ENCODE peak calls at places on chromosomes 13 and 19, in five cellular contexts. G, Z, J, D and O are unnamed samples.
A peak's percentile ranks its signal among the peaks of the same experiment; 100 is the strongest.

GRCh38 chr13:47188802-47189201 is 291.9 kb upstream of the HTR2A start:
- DNase-seq in G (no peak), J (no peak), Z (no peak), D (peak; percentile 10), O (no peak)

GRCh38 chr19:10797541-10798256 is 38.3 kb downstream of the TMED1 start:
- DNase-seq in Z (no peak), G (no peak), J (no peak), D (no peak), O (no peak)

GRCh38 chr19:10773969-10774368 is 56.1 kb downstream of the DNM2 start:
- DNase-seq in Z (no peak), J (no peak), D (no peak), G (no peak), O (no peak)

GRCh38 chr13:94552095-94552494 is 43.9 kb downstream of the TGDS start:
- DNase-seq in G (no peak), D (no peak), Z (no peak), J (no peak), O (no peak)

GRCh38 chr13:31037874-31038475 is 105.5 kb downstream of the TEX26 start:
- DNase-seq in D (no peak), J (no peak), G (no peak), Z (no peak), O (no peak)

GRCh38 chr13:34020388-34020787 is 202.4 kb downstream of the RFC3 start:
- DNase-seq in J (no peak), G (no peak), D (no peak), Z (no peak), O (no peak)

GRCh38 chr19:18060472-18060871 is 26.3 kb downstream of the IL12RB1 start:
- DNase-seq in D (peak; percentile 53), G (no peak), Z (no peak), J (no peak), O (peak; percentile 48)

GRCh38 chr19:18737954-18738351 is 53.2 kb downstream of the COMP start:
- DNase-seq in J (no peak), Z (no peak), D (no peak), G (no peak), O (no peak)

GRCh38 chr13:27556109-27556508 is 64.2 kb downstream of the LNX2 start:
- DNase-seq in J (peak; percentile 81), D (no peak), Z (no peak), G (peak; percentile 73), O (no peak)

GRCh38 chr13:23730251-23730650 is 158.9 kb downstream of the MIPEP start:
- DNase-seq in G (no peak), D (no peak), Z (no peak), J (no peak), O (no peak)

GRCh38 chr19:934865-935422 is 9.1 kb downstream of the ARID3A start:
- DNase-seq in J (no peak), G (peak; percentile 94), Z (peak; percentile 74), D (no peak), O (peak; percentile 82)

GRCh38 chr19:41694831-41695635 is 7.0 kb upstream of the CEACAM7 start:
- DNase-seq in D (no peak), Z (no peak), J (no peak), G (no peak), O (no peak)

GRCh38 chr13:107365466-107366215 is 797.7 kb upstream of the ARGLU1 start:
- DNase-seq in J (peak; percentile 55), Z (no peak), G (no peak), D (no peak), O (no peak)

GRCh38 chr19:5667751-5668271 is 12.5 kb downstream of the MICOS13 start:
- DNase-seq in J (no peak), D (no peak), G (no peak), Z (no peak), O (no peak)

GRCh38 chr13:84096221-84096620 is 213.9 kb upstream of the SLITRK1 start:
- DNase-seq in G (no peak), Z (no peak), J (peak; percentile 1), D (no peak), O (no peak)

GRCh38 chr19:1243768-1244692 is 2.5 kb downstream of the ATP5F1D start:
- DNase-seq in Z (peak; percentile 90), D (peak; percentile 78), J (peak; percentile 65), G (peak; percentile 93), O (peak; percentile 91)

GRCh38 chr13:112744306-112745021 is 54.6 kb downstream of the ATP11A start:
- DNase-seq in J (no peak), G (no peak), D (no peak), Z (peak; percentile 17), O (no peak)

GRCh38 chr19:31350033-31350692 is 927 bp upstream of the TSHZ3 start:
- DNase-seq in Z (peak; percentile 69), D (no peak), J (no peak), G (peak; percentile 71), O (no peak)

GRCh38 chr19:39127812-39128510 is 2.4 kb downstream of the PAK4 start:
- DNase-seq in J (no peak), Z (no peak), D (no peak), G (no peak), O (no peak)
- H3K4me3 ChIP-seq in J (no peak overlapping the region), Z (no peak overlapping the region), D (no peak overlapping the region), G (no peak overlapping the region), O (no peak overlapping the region)

GRCh38 chr19:45498411-45499195 is at the start of gene PPM1N:
- DNase-seq in D (no peak), Z (no peak), J (no peak), G (no peak), O (no peak)
- H3K4me3 ChIP-seq in D (peak within 1 kb of the TSS; percentile 58), Z (peak within 1 kb of the TSS; percentile 45), J (peak within 1 kb of the TSS; percentile 43), G (no peak within 1 kb of the TSS), O (peak within 1 kb of the TSS; percentile 56)

GRCh38 chr19:46885411-46885810 is 24.6 kb downstream of the ARHGAP35 start:
- DNase-seq in J (no peak), G (no peak), D (no peak), Z (no peak), O (no peak)

GRCh38 chr19:46886546-46887239 is 25.9 kb downstream of the ARHGAP35 start:
- DNase-seq in Z (no peak), D (no peak), G (no peak), J (no peak), O (no peak)

GRCh38 chr19:46887240-46887782 is 26.5 kb downstream of the ARHGAP35 start:
- DNase-seq in J (no peak), D (no peak), Z (no peak), G (no peak), O (no peak)

GRCh38 chr19:46892252-46893179 is 31.7 kb downstream of the ARHGAP35 start:
- DNase-seq in D (no peak), G (no peak), Z (no peak), J (no peak), O (no peak)

DNA sequence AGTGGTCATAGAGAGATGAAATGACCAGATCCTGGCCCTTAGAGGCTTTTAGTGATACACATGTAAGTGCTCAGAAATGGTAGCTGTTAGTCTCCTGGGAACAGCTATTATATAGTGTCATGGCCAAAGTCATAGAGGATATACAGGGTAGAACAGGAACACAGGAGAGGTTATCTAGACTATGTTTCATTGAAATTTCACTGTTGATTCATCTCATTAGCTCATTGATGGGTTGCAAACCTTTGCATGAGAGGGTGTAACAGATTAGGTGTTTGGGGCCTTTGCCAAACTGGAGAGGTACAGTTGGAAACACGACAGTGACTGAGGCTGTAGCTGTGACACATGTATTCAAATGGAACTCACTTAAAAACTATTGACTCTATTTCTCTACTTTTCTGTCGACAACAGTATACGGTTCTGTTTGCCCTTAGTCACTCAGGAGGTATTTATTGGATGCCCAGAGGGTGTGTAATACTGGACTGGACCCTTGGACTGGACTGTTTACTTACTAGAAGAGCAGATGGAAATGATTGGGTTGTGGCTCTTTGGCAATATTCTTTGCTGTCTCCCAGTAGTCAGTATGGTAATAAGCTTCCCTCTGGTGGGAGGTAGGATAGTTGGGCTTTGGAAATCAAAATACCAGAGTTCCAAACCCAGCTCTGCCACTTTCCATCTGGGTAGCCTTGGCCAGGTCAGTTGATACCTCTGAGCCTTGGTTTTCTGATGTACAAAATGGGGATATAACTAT is 29.8 kb downstream of the ARHGAP35 start:
- DNase-seq in G (no peak), D (no peak), J (peak; percentile 64), Z (no peak), O (no peak)
- H3K4me3 ChIP-seq in G (no peak overlapping the region), D (no peak overlapping the region), J (no peak overlapping the region), Z (no peak overlapping the region), O (no peak overlapping the region)

GRCh38 chr13:36344173-36344572 is 2.0 kb downstream of the SPART start:
- DNase-seq in D (peak; percentile 19), G (no peak), Z (peak; percentile 62), J (no peak), O (no peak)
- H3K4me3 ChIP-seq in D (peak overlapping the region; percentile 68), G (no peak overlapping the region), Z (peak overlapping the region; percentile 67), J (peak overlapping the region; percentile 82), O (no peak overlapping the region)

GRCh38 chr13:67223024-67223423 is 7.1 kb downstream of the PCDH9 start:
- DNase-seq in D (no peak), J (no peak), Z (no peak), G (no peak), O (no peak)
- H3K4me3 ChIP-seq in D (no peak overlapping the region), J (no peak overlapping the region), Z (no peak overlapping the region), G (no peak overlapping the region), O (peak overlapping the region; percentile 96)

DNA sequence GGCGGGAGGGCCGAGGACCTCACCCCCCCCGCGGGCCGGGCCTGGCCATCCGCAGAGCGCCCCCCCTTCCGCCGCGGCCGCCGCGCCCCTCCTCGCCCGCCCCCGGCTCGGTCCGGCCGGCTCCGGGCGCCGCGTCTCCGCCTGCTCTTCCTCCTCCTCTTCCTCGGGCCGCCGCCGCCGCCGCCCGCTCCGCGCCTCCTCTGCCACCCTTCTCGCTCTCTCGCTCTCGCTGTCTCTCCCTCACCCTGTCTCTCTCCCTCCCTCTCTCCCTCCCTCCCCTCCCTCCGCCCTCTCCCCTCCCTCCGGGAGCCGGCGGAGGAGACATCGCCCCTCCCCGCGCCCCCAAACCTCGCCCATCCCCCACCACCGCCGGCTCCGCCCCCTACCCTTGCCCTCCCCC is at the start of gene SHANK1:
- DNase-seq in D (peak; percentile 40), G (no peak), J (no peak), Z (no peak), O (no peak)
- H3K4me3 ChIP-seq in D (no peak within 1 kb of the TSS), G (no peak within 1 kb of the TSS), J (peak within 1 kb of the TSS; percentile 30), Z (no peak within 1 kb of the TSS), O (no peak within 1 kb of the TSS)